ENCODE peak calls at places on chromosomes 6 and 20, in seven cellular contexts. One of them, this sample, is unnamed.

GRCh38 chr6:138073264-138073663 is 34.0 kb downstream of the PERP start:
- DNase-seq in heart right ventricle: no peak
- DNase-seq in AG04450: no peak
- DNase-seq in lung: no peak
- DNase-seq in Peyer's patch: no peak
- DNase-seq in heart left ventricle: no peak
- DNase-seq in breast epithelium: no peak
- DNase-seq in this sample: no peak

GRCh38 chr6:101626264-101626663 is 232.8 kb downstream of the GRIK2 start:
- DNase-seq in heart right ventricle: no peak
- DNase-seq in AG04450: no peak
- DNase-seq in lung: no peak
- DNase-seq in Peyer's patch: no peak
- DNase-seq in heart left ventricle: no peak
- DNase-seq in breast epithelium: no peak
- DNase-seq in this sample: no peak

GRCh38 chr6:147081210-147081609 is 123.0 kb upstream of the STXBP5 start:
- DNase-seq in heart right ventricle: no peak
- DNase-seq in AG04450: no peak
- DNase-seq in lung: no peak
- DNase-seq in Peyer's patch: no peak
- DNase-seq in heart left ventricle: no peak
- DNase-seq in breast epithelium: no peak
- DNase-seq in this sample: no peak

GRCh38 chr20:22716824-22717351 is 132.5 kb upstream of the FOXA2 start:
- DNase-seq in heart right ventricle: no peak
- DNase-seq in AG04450: no peak
- DNase-seq in lung: peak; percentile 60
- DNase-seq in Peyer's patch: no peak
- DNase-seq in heart left ventricle: no peak
- DNase-seq in breast epithelium: peak; percentile 23
- DNase-seq in this sample: no peak

GRCh38 chr6:11536795-11537194 is 754 bp upstream of the TMEM170B start:
- DNase-seq in heart right ventricle: no peak
- DNase-seq in AG04450: no peak
- DNase-seq in lung: no peak
- DNase-seq in Peyer's patch: no peak
- DNase-seq in heart left ventricle: no peak
- DNase-seq in breast epithelium: no peak
- DNase-seq in this sample: peak; percentile 66

GRCh38 chr6:122654016-122654415 is 43.8 kb downstream of the PKIB start:
- DNase-seq in heart right ventricle: no peak
- DNase-seq in AG04450: no peak
- DNase-seq in lung: no peak
- DNase-seq in Peyer's patch: no peak
- DNase-seq in heart left ventricle: no peak
- DNase-seq in breast epithelium: no peak
- DNase-seq in this sample: no peak

GRCh38 chr20:10610266-10610665 is 63.5 kb downstream of the JAG1 start:
- DNase-seq in heart right ventricle: no peak
- DNase-seq in AG04450: no peak
- DNase-seq in lung: no peak
- DNase-seq in Peyer's patch: no peak
- DNase-seq in heart left ventricle: peak; percentile 50
- DNase-seq in breast epithelium: no peak
- DNase-seq in this sample: peak; percentile 67

GRCh38 chr20:53750827-53751393 is 157.3 kb upstream of the ZNF217 start:
- DNase-seq in heart right ventricle: no peak
- DNase-seq in AG04450: peak; percentile 65
- DNase-seq in lung: no peak
- DNase-seq in Peyer's patch: no peak
- DNase-seq in heart left ventricle: no peak
- DNase-seq in breast epithelium: no peak
- DNase-seq in this sample: no peak

GRCh38 chr6:20791932-20792331 is 257.7 kb downstream of the CDKAL1 start:
- DNase-seq in heart right ventricle: no peak
- DNase-seq in AG04450: no peak
- DNase-seq in lung: no peak
- DNase-seq in Peyer's patch: no peak
- DNase-seq in heart left ventricle: no peak
- DNase-seq in breast epithelium: no peak
- DNase-seq in this sample: no peak

GRCh38 chr6:107877968-107878367 is 53.9 kb upstream of the SCML4 start:
- DNase-seq in heart right ventricle: no peak
- DNase-seq in AG04450: no peak
- DNase-seq in lung: no peak
- DNase-seq in Peyer's patch: no peak
- DNase-seq in heart left ventricle: no peak
- DNase-seq in breast epithelium: no peak
- DNase-seq in this sample: no peak

GRCh38 chr6:159540152-159540551 is 152.9 kb downstream of the SOD2 start:
- DNase-seq in heart right ventricle: no peak
- DNase-seq in AG04450: no peak
- DNase-seq in lung: no peak
- DNase-seq in Peyer's patch: no peak
- DNase-seq in heart left ventricle: no peak
- DNase-seq in breast epithelium: no peak
- DNase-seq in this sample: no peak

GRCh38 chr6:56838965-56839364 is 115.9 kb upstream of the BEND6 start:
- DNase-seq in heart right ventricle: no peak
- DNase-seq in AG04450: no peak
- DNase-seq in lung: no peak
- DNase-seq in Peyer's patch: no peak
- DNase-seq in heart left ventricle: no peak
- DNase-seq in breast epithelium: no peak
- DNase-seq in this sample: no peak

GRCh38 chr6:56841372-56841749 is 113.5 kb upstream of the BEND6 start:
- DNase-seq in heart right ventricle: no peak
- DNase-seq in AG04450: no peak
- DNase-seq in lung: no peak
- DNase-seq in Peyer's patch: no peak
- DNase-seq in heart left ventricle: no peak
- DNase-seq in breast epithelium: no peak
- DNase-seq in this sample: no peak

GRCh38 chr6:56839533-56840183 is 115.2 kb upstream of the BEND6 start:
- DNase-seq in heart right ventricle: no peak
- DNase-seq in AG04450: no peak
- DNase-seq in lung: no peak
- DNase-seq in Peyer's patch: no peak
- DNase-seq in heart left ventricle: no peak
- DNase-seq in breast epithelium: no peak
- DNase-seq in this sample: no peak

GRCh38 chr6:56841751-56842150 is 113.2 kb upstream of the BEND6 start:
- DNase-seq in heart right ventricle: no peak
- DNase-seq in AG04450: no peak
- DNase-seq in lung: no peak
- DNase-seq in Peyer's patch: no peak
- DNase-seq in heart left ventricle: no peak
- DNase-seq in breast epithelium: no peak
- DNase-seq in this sample: no peak

DNA sequence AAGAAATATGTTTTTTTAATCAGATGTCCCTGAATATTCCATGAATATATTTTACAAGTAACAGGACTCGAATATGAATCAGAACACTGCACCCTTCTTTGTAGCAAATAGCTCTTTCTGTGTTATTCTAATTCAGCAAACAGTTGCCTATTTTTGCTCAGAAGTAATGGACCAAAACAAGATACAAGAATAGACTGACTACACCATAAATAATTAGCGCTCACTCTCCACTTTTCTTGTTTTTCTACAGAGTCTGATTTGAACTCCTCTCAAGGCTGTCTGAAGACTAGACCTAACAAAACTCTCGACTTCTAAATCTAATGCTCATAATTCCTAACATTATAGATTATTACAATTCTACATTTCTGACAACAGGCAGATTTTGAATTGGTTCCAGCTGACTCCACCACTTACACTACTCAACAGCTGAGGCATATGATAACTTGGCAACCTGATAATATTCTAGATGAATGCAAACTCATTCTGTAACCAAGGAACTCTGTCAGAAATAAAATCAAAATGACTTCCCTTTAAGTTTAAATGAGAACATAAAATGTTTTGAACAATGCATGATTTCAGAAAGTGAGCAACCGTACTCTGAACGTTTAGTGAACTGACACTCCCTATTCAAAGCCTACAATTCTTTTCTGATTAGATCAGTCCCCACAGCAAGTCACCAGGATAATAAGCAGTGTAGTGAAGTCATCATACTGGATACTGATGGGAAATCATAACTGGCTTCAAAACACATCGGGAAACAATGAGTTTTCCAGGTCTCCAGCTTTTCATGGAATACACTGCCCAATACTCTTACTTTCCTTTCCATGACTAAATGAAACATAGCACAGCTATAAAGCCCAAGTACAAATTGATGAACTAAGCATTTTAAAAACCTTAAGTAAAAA is 114.2 kb upstream of the BEND6 start:
- DNase-seq in heart right ventricle: no peak
- DNase-seq in AG04450: no peak
- DNase-seq in lung: no peak
- DNase-seq in Peyer's patch: no peak
- DNase-seq in heart left ventricle: no peak
- DNase-seq in breast epithelium: no peak
- DNase-seq in this sample: no peak
- H3K4me3 ChIP-seq in heart right ventricle: peak overlapping the region; percentile 75
- H3K4me3 ChIP-seq in AG04450: peak overlapping the region; percentile 80
- H3K4me3 ChIP-seq in lung: no peak overlapping the region
- H3K4me3 ChIP-seq in Peyer's patch: no peak overlapping the region
- H3K4me3 ChIP-seq in heart left ventricle: no peak overlapping the region
- H3K4me3 ChIP-seq in breast epithelium: peak overlapping the region; percentile 1
- H3K4me3 ChIP-seq in this sample: no peak overlapping the region

GRCh38 chr6:37517411-37517812 is 17.7 kb upstream of the CCDC167 start:
- DNase-seq in heart right ventricle: no peak
- DNase-seq in AG04450: no peak
- DNase-seq in lung: no peak
- DNase-seq in Peyer's patch: peak; percentile 54
- DNase-seq in heart left ventricle: no peak
- DNase-seq in breast epithelium: peak; percentile 57
- DNase-seq in this sample: no peak
- H3K4me3 ChIP-seq in heart right ventricle: no peak overlapping the region
- H3K4me3 ChIP-seq in AG04450: no peak overlapping the region
- H3K4me3 ChIP-seq in lung: no peak overlapping the region
- H3K4me3 ChIP-seq in Peyer's patch: peak overlapping the region; percentile 31
- H3K4me3 ChIP-seq in heart left ventricle: no peak overlapping the region
- H3K4me3 ChIP-seq in breast epithelium: no peak overlapping the region
- H3K4me3 ChIP-seq in this sample: no peak overlapping the region

DNA sequence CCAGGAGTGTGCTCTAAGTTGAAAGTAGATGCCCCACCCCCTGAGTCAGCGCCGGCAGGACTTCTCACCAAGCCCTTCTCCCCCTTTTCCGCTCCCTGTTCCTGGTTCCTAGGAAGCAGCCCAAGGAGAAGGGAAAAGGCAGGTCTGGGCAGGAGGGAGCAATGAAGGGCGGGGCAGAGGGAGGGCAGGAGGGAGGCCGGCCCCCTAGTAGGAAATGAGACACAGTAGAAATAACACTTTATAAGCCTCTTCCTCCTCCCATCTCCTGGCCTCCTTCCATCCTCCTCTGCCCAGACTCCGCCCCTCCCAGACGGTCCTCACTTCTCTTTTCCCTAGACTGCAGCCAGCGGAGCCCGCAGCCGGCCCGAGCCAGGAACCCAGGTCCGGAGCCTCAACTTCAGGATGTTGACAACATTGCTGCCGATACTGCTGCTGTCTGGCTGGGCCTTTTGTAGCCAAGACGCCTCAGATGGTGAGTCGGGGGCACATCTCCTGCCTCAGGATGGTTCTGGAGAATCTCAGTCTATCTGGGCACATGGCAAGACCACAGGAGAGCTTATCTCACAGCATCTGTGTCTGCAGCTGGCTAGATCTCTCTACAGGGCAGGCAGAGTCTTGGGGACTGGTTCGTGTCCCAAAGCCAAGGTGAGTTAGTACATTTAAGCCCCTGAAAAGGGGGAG is at the start of gene PROCR:
- DNase-seq in heart right ventricle: peak; percentile 91
- DNase-seq in AG04450: peak; percentile 74
- DNase-seq in lung: peak; percentile 85
- DNase-seq in Peyer's patch: peak; percentile 55
- DNase-seq in heart left ventricle: peak; percentile 91
- DNase-seq in breast epithelium: peak; percentile 86
- DNase-seq in this sample: peak; percentile 92
- H3K4me3 ChIP-seq in heart right ventricle: peak within 1 kb of the TSS; percentile 52
- H3K4me3 ChIP-seq in AG04450: peak within 1 kb of the TSS; percentile 75
- H3K4me3 ChIP-seq in lung: peak within 1 kb of the TSS; percentile 11
- H3K4me3 ChIP-seq in Peyer's patch: peak within 1 kb of the TSS; percentile 49
- H3K4me3 ChIP-seq in heart left ventricle: peak within 1 kb of the TSS; percentile 17
- H3K4me3 ChIP-seq in breast epithelium: peak within 1 kb of the TSS; percentile 58
- H3K4me3 ChIP-seq in this sample: peak within 1 kb of the TSS; percentile 70

GRCh38 chr6:149924933-149925252 is 2.0 kb upstream of the RAET1G start:
- DNase-seq in heart right ventricle: no peak
- DNase-seq in AG04450: no peak
- DNase-seq in lung: no peak
- DNase-seq in Peyer's patch: no peak
- DNase-seq in heart left ventricle: no peak
- DNase-seq in breast epithelium: no peak
- DNase-seq in this sample: no peak
- H3K4me3 ChIP-seq in heart right ventricle: no peak overlapping the region
- H3K4me3 ChIP-seq in AG04450: no peak overlapping the region
- H3K4me3 ChIP-seq in lung: no peak overlapping the region
- H3K4me3 ChIP-seq in Peyer's patch: no peak overlapping the region
- H3K4me3 ChIP-seq in heart left ventricle: no peak overlapping the region
- H3K4me3 ChIP-seq in breast epithelium: no peak overlapping the region
- H3K4me3 ChIP-seq in this sample: no peak overlapping the region

GRCh38 chr6:3229566-3230274 is 2.3 kb upstream of the TUBB2B start:
- DNase-seq in heart right ventricle: no peak
- DNase-seq in AG04450: no peak
- DNase-seq in lung: no peak
- DNase-seq in Peyer's patch: peak; percentile 33
- DNase-seq in heart left ventricle: no peak
- DNase-seq in breast epithelium: no peak
- DNase-seq in this sample: no peak

GRCh38 chr6:3227363-3228045 is at the start of gene TUBB2B:
- DNase-seq in heart right ventricle: no peak
- DNase-seq in AG04450: no peak
- DNase-seq in lung: no peak
- DNase-seq in Peyer's patch: no peak
- DNase-seq in heart left ventricle: no peak
- DNase-seq in breast epithelium: no peak
- DNase-seq in this sample: peak; percentile 86

GRCh38 chr6:3226422-3227362 is 761 bp downstream of the TUBB2B start:
- DNase-seq in heart right ventricle: no peak
- DNase-seq in AG04450: no peak
- DNase-seq in lung: no peak
- DNase-seq in Peyer's patch: no peak
- DNase-seq in heart left ventricle: no peak
- DNase-seq in breast epithelium: no peak
- DNase-seq in this sample: peak; percentile 91

GRCh38 chr6:3228791-3229565 is 1.5 kb upstream of the TUBB2B start:
- DNase-seq in heart right ventricle: no peak
- DNase-seq in AG04450: no peak
- DNase-seq in lung: no peak
- DNase-seq in Peyer's patch: no peak
- DNase-seq in heart left ventricle: no peak
- DNase-seq in breast epithelium: no peak
- DNase-seq in this sample: peak; percentile 76

GRCh38 chr6:3228046-3228671 is 706 bp upstream of the TUBB2B start:
- DNase-seq in heart right ventricle: no peak
- DNase-seq in AG04450: no peak
- DNase-seq in lung: no peak
- DNase-seq in Peyer's patch: no peak
- DNase-seq in heart left ventricle: no peak
- DNase-seq in breast epithelium: no peak
- DNase-seq in this sample: peak; percentile 82
- H3K4me3 ChIP-seq in heart right ventricle: peak overlapping the region; percentile 45
- H3K4me3 ChIP-seq in AG04450: no peak overlapping the region
- H3K4me3 ChIP-seq in lung: no peak overlapping the region
- H3K4me3 ChIP-seq in Peyer's patch: peak overlapping the region; percentile 45
- H3K4me3 ChIP-seq in heart left ventricle: no peak overlapping the region
- H3K4me3 ChIP-seq in breast epithelium: peak overlapping the region; percentile 71
- H3K4me3 ChIP-seq in this sample: no peak overlapping the region